ENCODE peak calls at places on chromosomes 1 and 21, in five cellular contexts. B is heart left ventricle, L is cardiac muscle cell, K is fibroblast of mammary gland, M is cardiac fibroblast. C is an unnamed sample.

GRCh38 chr1:75845576-75845975 is 48.9 kb downstream of the MSH4 start:
- DNase-seq in B (no peak), L (no peak), K (no peak), M (no peak), C (no peak)

GRCh38 chr1:21184266-21184665 is 7.6 kb upstream of the EIF4G3 start:
- DNase-seq in B (no peak), L (no peak), K (no peak), M (no peak), C (no peak)

GRCh38 chr1:227244339-227245118 is 73.8 kb downstream of the CDC42BPA start:
- DNase-seq in B (no peak), L (no peak), K (no peak), M (no peak), C (no peak)

GRCh38 chr1:66397192-66397591 is 136.8 kb upstream of the SGIP1 start:
- DNase-seq in B (no peak), L (no peak), K (no peak), M (no peak), C (no peak)

GRCh38 chr1:152510503-152510902 is at the start of gene LCE5A:
- DNase-seq in B (no peak), L (no peak), K (no peak), M (no peak), C (no peak)

GRCh38 chr1:27087371-27087941 is 67.5 kb downstream of the SLC9A1 start:
- DNase-seq in B (no peak), L (no peak), K (no peak), M (no peak), C (no peak)

GRCh38 chr1:223720987-223721591 is 8.8 kb downstream of the CAPN2 start:
- DNase-seq in B (no peak), L (peak), K (peak), M (peak), C (peak)

GRCh38 chr1:55970711-55971110 is 608.7 kb downstream of the PLPP3 start:
- DNase-seq in B (no peak), L (peak), K (peak), M (peak), C (peak)

GRCh38 chr1:210053126-210053525 is 115.1 kb downstream of the SYT14 start:
- DNase-seq in B (no peak), L (no peak), K (no peak), M (no peak), C (no peak)

GRCh38 chr1:217191441-217191840 is 439.4 kb downstream of the GPATCH2 start:
- DNase-seq in B (no peak), L (no peak), K (peak), M (no peak), C (no peak)

GRCh38 chr1:7616953-7617352 is 154.1 kb upstream of the VAMP3 start:
- DNase-seq in B (no peak), L (no peak), K (no peak), M (no peak), C (no peak)

GRCh38 chr1:230868736-230869385 is 540 bp upstream of the C1orf198 start:
- DNase-seq in B (peak), L (peak), K (no peak), M (peak), C (no peak)

GRCh38 chr1:23555949-23556640 is 3.2 kb downstream of the ID3 start:
- DNase-seq in B (no peak), L (peak), K (peak), M (peak), C (peak)

GRCh38 chr1:237171564-237172485 is 129.8 kb downstream of the RYR2 start:
- DNase-seq in B (no peak), L (no peak), K (no peak), M (peak), C (no peak)

GRCh38 chr1:200849430-200849829 is 23.4 kb upstream of the GPR25 start:
- DNase-seq in B (no peak), L (no peak), K (no peak), M (no peak), C (no peak)

GRCh38 chr1:114670083-114671010 is 498 bp upstream of the DENND2C start:
- DNase-seq in B (peak), L (peak), K (peak), M (peak), C (peak)
- TF ChIP-seq CTCF in B (peak), L (no peak), K (no peak), M (peak), C (peak)

DNA sequence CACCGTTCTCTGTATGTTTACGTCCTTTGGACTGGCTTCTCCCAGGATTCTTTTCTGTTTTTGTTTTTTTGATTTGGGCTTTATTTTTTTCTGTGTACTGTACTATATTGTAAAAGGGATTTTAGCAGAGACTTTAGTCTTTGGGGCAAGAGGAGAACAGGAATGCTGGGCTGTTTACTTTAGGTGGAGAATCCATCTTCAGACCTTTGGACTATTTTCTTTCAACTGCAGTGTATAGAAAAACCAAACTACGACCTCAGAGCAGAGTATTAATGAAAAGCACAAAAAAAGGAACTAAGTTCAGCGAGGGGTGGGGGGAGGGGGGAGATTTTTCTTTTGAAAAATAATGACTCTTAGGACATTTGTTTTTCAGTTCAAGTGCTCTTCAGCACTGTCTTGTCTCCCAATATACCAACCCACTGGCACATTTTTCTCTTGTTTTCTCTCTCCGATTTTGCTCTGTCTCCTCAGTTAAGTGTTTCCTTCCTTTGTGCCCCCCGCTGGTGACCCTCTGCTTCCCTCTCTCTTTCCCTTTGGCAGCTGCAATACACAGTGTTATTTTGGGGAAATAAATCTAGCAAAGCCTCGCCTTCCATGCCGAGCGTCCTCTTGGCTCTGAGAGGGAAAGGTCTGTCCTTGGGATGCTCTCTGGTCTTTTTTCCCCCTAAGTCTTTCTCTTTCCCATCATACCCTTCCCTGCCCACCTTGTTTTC is 44.9 kb downstream of the ACP6 start:
- DNase-seq in B (no peak), L (no peak), K (no peak), M (no peak), C (no peak)
- H3K4me3 ChIP-seq in B (no peak), L (no peak), K (no peak), M (no peak), C (no peak)

GRCh38 chr1:35179864-35180263 is 13.1 kb downstream of the SFPQ start:
- DNase-seq in B (no peak), L (no peak), K (no peak), M (no peak), C (no peak)
- TF ChIP-seq CTCF in B (no peak), L (no peak), K (no peak), M (no peak), C (no peak)

GRCh38 chr1:6448749-6449631 is 17.0 kb downstream of the TNFRSF25 start:
- DNase-seq in B (no peak), L (peak), K (no peak), M (no peak), C (peak)
- H3K4me3 ChIP-seq in B (no peak), L (no peak), K (no peak), M (no peak), C (no peak)

GRCh38 chr1:235128453-235129328 is at the start of gene TOMM20:
- DNase-seq in B (peak), L (peak), K (peak), M (peak), C (peak)
- TF ChIP-seq CTCF in B (no peak), L (no peak), K (no peak), M (no peak), C (no peak)

GRCh38 chr21:43355925-43356289 is 71.0 kb downstream of the SIK1 start:
- DNase-seq in B (no peak), L (no peak), K (no peak), M (no peak), C (no peak)

GRCh38 chr21:43355196-43355924 is 71.6 kb downstream of the SIK1 start:
- DNase-seq in B (no peak), L (no peak), K (no peak), M (no peak), C (no peak)

GRCh38 chr21:43353282-43354010 is 73.5 kb downstream of the SIK1 start:
- DNase-seq in B (no peak), L (no peak), K (no peak), M (no peak), C (no peak)

GRCh38 chr21:43354016-43354420 is 72.9 kb downstream of the SIK1 start:
- DNase-seq in B (no peak), L (no peak), K (no peak), M (no peak), C (no peak)

DNA sequence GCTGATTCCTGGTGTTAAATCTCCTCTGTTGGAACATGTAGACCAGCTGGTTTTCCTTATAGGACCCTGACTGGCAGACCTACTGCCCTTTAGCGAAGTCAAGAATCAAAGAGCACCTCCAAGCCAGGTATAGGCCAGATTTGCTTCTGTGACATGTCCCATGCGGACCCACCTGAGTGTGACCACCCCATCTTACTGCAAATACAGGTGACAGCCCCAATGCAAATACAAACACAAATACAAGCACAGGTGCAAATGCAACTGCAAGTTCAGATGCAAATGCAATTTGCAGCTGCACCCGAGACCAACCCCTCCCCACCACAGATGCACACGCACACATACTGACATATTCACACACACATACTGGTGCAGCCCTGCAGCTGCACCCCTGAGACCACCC is 72.3 kb downstream of the SIK1 start:
- DNase-seq in B (no peak), L (no peak), K (no peak), M (no peak), C (no peak)
- H3K4me3 ChIP-seq in B (no peak), L (no peak), K (no peak), M (no peak), C (no peak)

DNA sequence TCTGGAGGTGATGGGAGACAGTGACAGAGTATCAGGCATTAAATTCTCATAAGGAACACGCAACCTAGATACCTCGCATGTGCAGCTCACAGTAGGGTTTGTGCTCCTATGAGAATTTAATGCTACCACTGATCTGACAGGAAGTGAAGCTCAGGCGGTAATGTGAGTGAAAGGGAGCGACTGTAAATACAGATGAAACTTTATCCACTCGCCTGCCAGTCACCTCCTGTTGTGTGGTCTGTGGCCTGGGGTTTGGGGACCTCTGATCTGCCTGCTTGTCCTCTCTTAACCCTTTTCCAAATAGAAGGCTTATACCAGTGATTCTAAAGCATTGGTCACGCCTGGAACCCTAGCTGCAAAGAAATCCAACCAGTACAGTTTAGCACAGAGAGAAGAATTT is 15.3 kb downstream of the GABPA start:
- DNase-seq in B (no peak), L (no peak), K (no peak), M (no peak), C (no peak)
- TF ChIP-seq CTCF in B (no peak), L (no peak), K (no peak), M (no peak), C (no peak)

GRCh38 chr1:111270781-111271463 is 19.7 kb upstream of the CHIA start:
- DNase-seq in B (peak), L (no peak), K (no peak), M (no peak), C (no peak)
- H3K4me3 ChIP-seq in B (no peak), L (no peak), K (no peak), M (no peak), C (no peak)

DNA sequence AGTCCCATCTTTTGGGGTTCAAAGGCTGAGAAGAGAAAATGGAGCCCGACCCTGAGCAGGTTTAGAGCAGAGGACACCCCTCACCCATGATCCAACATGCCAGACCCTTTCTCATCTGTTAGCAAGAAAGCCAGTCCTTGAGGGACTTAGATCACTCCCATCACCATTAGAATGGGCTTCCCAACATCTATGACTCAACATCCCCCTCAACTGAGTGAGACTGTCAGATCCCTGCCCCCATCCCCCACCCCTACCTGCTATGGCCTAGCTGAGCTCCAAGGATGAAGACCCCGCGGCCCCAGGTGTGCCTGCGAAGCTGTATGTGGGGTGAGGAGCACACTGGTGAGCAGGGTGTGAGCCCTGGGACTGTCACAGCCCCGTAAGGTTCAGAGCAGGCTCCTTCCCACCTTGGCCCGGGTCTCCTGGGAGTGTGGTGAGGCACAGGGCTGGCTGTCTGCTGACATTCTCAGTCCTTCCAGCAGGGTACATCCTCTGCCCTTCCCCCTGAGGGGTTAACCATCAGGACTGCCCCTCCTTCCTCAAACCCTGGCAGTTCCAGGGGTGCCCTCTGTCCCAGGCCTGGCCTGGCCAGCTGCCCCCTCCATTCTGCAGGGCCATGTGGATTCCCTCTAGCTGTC is 21.4 kb upstream of the BLACAT1 start:
- DNase-seq in B (no peak), L (no peak), K (no peak), M (no peak), C (no peak)
- TF ChIP-seq CTCF in B (no peak), L (no peak), K (no peak), M (no peak), C (no peak)